ENCODE peak calls at places on chromosomes 16 and 17, in seven cellular contexts. One of them, this sample, is unnamed.

GRCh38 chr17:32519769-32520701 is 33.2 kb downstream of the CDK5R1 start:
- DNase-seq in left ventricle myocardium inferior: no peak
- DNase-seq in MM.1S: no peak
- DNase-seq in AG04450: no peak
- DNase-seq in effector memory CD4-positive, alpha-beta T cell: no peak
- DNase-seq in HepG2: peak; percentile 25
- DNase-seq in OCI-LY7: no peak
- DNase-seq in this sample: no peak

GRCh38 chr16:47778106-47778803 is 317.1 kb downstream of the PHKB start:
- DNase-seq in left ventricle myocardium inferior: no peak
- DNase-seq in MM.1S: no peak
- DNase-seq in AG04450: no peak
- DNase-seq in effector memory CD4-positive, alpha-beta T cell: no peak
- DNase-seq in HepG2: no peak
- DNase-seq in OCI-LY7: no peak
- DNase-seq in this sample: no peak

GRCh38 chr17:27526603-27527002 is 70.4 kb downstream of the KSR1 start:
- DNase-seq in left ventricle myocardium inferior: peak; percentile 41
- DNase-seq in MM.1S: no peak
- DNase-seq in AG04450: no peak
- DNase-seq in effector memory CD4-positive, alpha-beta T cell: no peak
- DNase-seq in HepG2: no peak
- DNase-seq in OCI-LY7: no peak
- DNase-seq in this sample: peak; percentile 24

GRCh38 chr16:66899310-66899944 is 19.1 kb downstream of the PDP2 start:
- DNase-seq in left ventricle myocardium inferior: no peak
- DNase-seq in MM.1S: no peak
- DNase-seq in AG04450: no peak
- DNase-seq in effector memory CD4-positive, alpha-beta T cell: no peak
- DNase-seq in HepG2: no peak
- DNase-seq in OCI-LY7: no peak
- DNase-seq in this sample: no peak

GRCh38 chr17:46764709-46765401 is 53.6 kb downstream of the WNT3 start:
- DNase-seq in left ventricle myocardium inferior: peak; percentile 78
- DNase-seq in MM.1S: no peak
- DNase-seq in AG04450: peak; percentile 27
- DNase-seq in effector memory CD4-positive, alpha-beta T cell: no peak
- DNase-seq in HepG2: no peak
- DNase-seq in OCI-LY7: no peak
- DNase-seq in this sample: peak; percentile 50

GRCh38 chr16:63938661-63939060 is 1183.2 kb downstream of the CDH11 start:
- DNase-seq in left ventricle myocardium inferior: no peak
- DNase-seq in MM.1S: no peak
- DNase-seq in AG04450: no peak
- DNase-seq in effector memory CD4-positive, alpha-beta T cell: no peak
- DNase-seq in HepG2: no peak
- DNase-seq in OCI-LY7: no peak
- DNase-seq in this sample: no peak

GRCh38 chr17:31216053-31216751 is 80.8 kb downstream of the OMG start:
- DNase-seq in left ventricle myocardium inferior: no peak
- DNase-seq in MM.1S: peak; percentile 69
- DNase-seq in AG04450: peak; percentile 59
- DNase-seq in effector memory CD4-positive, alpha-beta T cell: no peak
- DNase-seq in HepG2: peak; percentile 12
- DNase-seq in OCI-LY7: peak; percentile 72
- DNase-seq in this sample: no peak

GRCh38 chr17:60106377-60107059 is 27.8 kb upstream of the HEATR6 start:
- DNase-seq in left ventricle myocardium inferior: no peak
- DNase-seq in MM.1S: no peak
- DNase-seq in AG04450: no peak
- DNase-seq in effector memory CD4-positive, alpha-beta T cell: no peak
- DNase-seq in HepG2: no peak
- DNase-seq in OCI-LY7: no peak
- DNase-seq in this sample: no peak

GRCh38 chr16:50315346-50315997 is 49.1 kb downstream of the ADCY7 start:
- DNase-seq in left ventricle myocardium inferior: no peak
- DNase-seq in MM.1S: no peak
- DNase-seq in AG04450: no peak
- DNase-seq in effector memory CD4-positive, alpha-beta T cell: no peak
- DNase-seq in HepG2: no peak
- DNase-seq in OCI-LY7: no peak
- DNase-seq in this sample: no peak

GRCh38 chr17:29124135-29124930 is 55.9 kb downstream of the MYO18A start:
- DNase-seq in left ventricle myocardium inferior: no peak
- DNase-seq in MM.1S: peak; percentile 62
- DNase-seq in AG04450: no peak
- DNase-seq in effector memory CD4-positive, alpha-beta T cell: no peak
- DNase-seq in HepG2: peak; percentile 71
- DNase-seq in OCI-LY7: peak; percentile 71
- DNase-seq in this sample: peak; percentile 37

GRCh38 chr16:3193221-3194212 is 5.5 kb downstream of the OR1F1 start:
- DNase-seq in left ventricle myocardium inferior: no peak
- DNase-seq in MM.1S: no peak
- DNase-seq in AG04450: no peak
- DNase-seq in effector memory CD4-positive, alpha-beta T cell: no peak
- DNase-seq in HepG2: peak; percentile 59
- DNase-seq in OCI-LY7: no peak
- DNase-seq in this sample: no peak

GRCh38 chr17:26792486-26792885 is 501.4 kb upstream of the WSB1 start:
- DNase-seq in left ventricle myocardium inferior: no peak
- DNase-seq in MM.1S: no peak
- DNase-seq in AG04450: no peak
- DNase-seq in effector memory CD4-positive, alpha-beta T cell: no peak
- DNase-seq in HepG2: no peak
- DNase-seq in OCI-LY7: no peak
- DNase-seq in this sample: no peak

GRCh38 chr16:84537431-84538151 is 33.1 kb upstream of the MEAK7 start:
- DNase-seq in left ventricle myocardium inferior: no peak
- DNase-seq in MM.1S: no peak
- DNase-seq in AG04450: no peak
- DNase-seq in effector memory CD4-positive, alpha-beta T cell: no peak
- DNase-seq in HepG2: no peak
- DNase-seq in OCI-LY7: no peak
- DNase-seq in this sample: no peak

GRCh38 chr17:18004345-18004744 is 31.7 kb downstream of the DRC3 start:
- DNase-seq in left ventricle myocardium inferior: no peak
- DNase-seq in MM.1S: no peak
- DNase-seq in AG04450: no peak
- DNase-seq in effector memory CD4-positive, alpha-beta T cell: no peak
- DNase-seq in HepG2: no peak
- DNase-seq in OCI-LY7: no peak
- DNase-seq in this sample: no peak

GRCh38 chr17:64736804-64737492 is 74.8 kb upstream of the SMURF2 start:
- DNase-seq in left ventricle myocardium inferior: no peak
- DNase-seq in MM.1S: peak; percentile 57
- DNase-seq in AG04450: peak; percentile 21
- DNase-seq in effector memory CD4-positive, alpha-beta T cell: peak; percentile 9
- DNase-seq in HepG2: peak; percentile 51
- DNase-seq in OCI-LY7: peak; percentile 38
- DNase-seq in this sample: no peak

GRCh38 chr17:3754458-3755334 is 31.0 kb downstream of the HASPIN start:
- DNase-seq in left ventricle myocardium inferior: no peak
- DNase-seq in MM.1S: peak; percentile 30
- DNase-seq in AG04450: no peak
- DNase-seq in effector memory CD4-positive, alpha-beta T cell: peak; percentile 81
- DNase-seq in HepG2: no peak
- DNase-seq in OCI-LY7: no peak
- DNase-seq in this sample: no peak

GRCh38 chr17:12514596-12514995 is 151.1 kb upstream of the MYOCD start:
- DNase-seq in left ventricle myocardium inferior: no peak
- DNase-seq in MM.1S: no peak
- DNase-seq in AG04450: no peak
- DNase-seq in effector memory CD4-positive, alpha-beta T cell: no peak
- DNase-seq in HepG2: no peak
- DNase-seq in OCI-LY7: no peak
- DNase-seq in this sample: no peak

GRCh38 chr17:12512712-12513355 is 152.9 kb upstream of the MYOCD start:
- DNase-seq in left ventricle myocardium inferior: no peak
- DNase-seq in MM.1S: no peak
- DNase-seq in AG04450: no peak
- DNase-seq in effector memory CD4-positive, alpha-beta T cell: no peak
- DNase-seq in HepG2: no peak
- DNase-seq in OCI-LY7: no peak
- DNase-seq in this sample: no peak

GRCh38 chr17:12509836-12510235 is 155.9 kb upstream of the MYOCD start:
- DNase-seq in left ventricle myocardium inferior: no peak
- DNase-seq in MM.1S: no peak
- DNase-seq in AG04450: no peak
- DNase-seq in effector memory CD4-positive, alpha-beta T cell: no peak
- DNase-seq in HepG2: no peak
- DNase-seq in OCI-LY7: no peak
- DNase-seq in this sample: no peak

GRCh38 chr17:12507046-12507445 is 158.6 kb upstream of the MYOCD start:
- DNase-seq in left ventricle myocardium inferior: no peak
- DNase-seq in MM.1S: no peak
- DNase-seq in AG04450: no peak
- DNase-seq in effector memory CD4-positive, alpha-beta T cell: no peak
- DNase-seq in HepG2: no peak
- DNase-seq in OCI-LY7: no peak
- DNase-seq in this sample: no peak

GRCh38 chr17:12510535-12510934 is 155.2 kb upstream of the MYOCD start:
- DNase-seq in left ventricle myocardium inferior: no peak
- DNase-seq in MM.1S: no peak
- DNase-seq in AG04450: peak; percentile 23
- DNase-seq in effector memory CD4-positive, alpha-beta T cell: no peak
- DNase-seq in HepG2: no peak
- DNase-seq in OCI-LY7: no peak
- DNase-seq in this sample: no peak
- H3K27ac ChIP-seq in left ventricle myocardium inferior: no peak overlapping the region
- H3K27ac ChIP-seq in MM.1S: no peak overlapping the region
- H3K27ac ChIP-seq in AG04450: peak overlapping the region; percentile 47
- H3K27ac ChIP-seq in effector memory CD4-positive, alpha-beta T cell: no peak overlapping the region
- H3K27ac ChIP-seq in HepG2: no peak overlapping the region
- H3K27ac ChIP-seq in OCI-LY7: no peak overlapping the region
- H3K27ac ChIP-seq in this sample: no peak overlapping the region

GRCh38 chr17:78358538-78359215 is 1.2 kb downstream of the SOCS3 start:
- DNase-seq in left ventricle myocardium inferior: no peak
- DNase-seq in MM.1S: no peak
- DNase-seq in AG04450: no peak
- DNase-seq in effector memory CD4-positive, alpha-beta T cell: no peak
- DNase-seq in HepG2: no peak
- DNase-seq in OCI-LY7: no peak
- DNase-seq in this sample: no peak

GRCh38 chr17:78357687-78358537 is 2.0 kb downstream of the SOCS3 start:
- DNase-seq in left ventricle myocardium inferior: no peak
- DNase-seq in MM.1S: no peak
- DNase-seq in AG04450: no peak
- DNase-seq in effector memory CD4-positive, alpha-beta T cell: no peak
- DNase-seq in HepG2: no peak
- DNase-seq in OCI-LY7: no peak
- DNase-seq in this sample: no peak

GRCh38 chr17:78355701-78356100 is 4.2 kb downstream of the SOCS3 start:
- DNase-seq in left ventricle myocardium inferior: no peak
- DNase-seq in MM.1S: no peak
- DNase-seq in AG04450: no peak
- DNase-seq in effector memory CD4-positive, alpha-beta T cell: no peak
- DNase-seq in HepG2: no peak
- DNase-seq in OCI-LY7: no peak
- DNase-seq in this sample: no peak

GRCh38 chr17:78356163-78356713 is 3.6 kb downstream of the SOCS3 start:
- DNase-seq in left ventricle myocardium inferior: no peak
- DNase-seq in MM.1S: peak; percentile 97
- DNase-seq in AG04450: peak; percentile 78
- DNase-seq in effector memory CD4-positive, alpha-beta T cell: peak; percentile 87
- DNase-seq in HepG2: no peak
- DNase-seq in OCI-LY7: peak; percentile 92
- DNase-seq in this sample: no peak

GRCh38 chr17:78357177-78357586 is 2.7 kb downstream of the SOCS3 start:
- DNase-seq in left ventricle myocardium inferior: peak; percentile 58
- DNase-seq in MM.1S: no peak
- DNase-seq in AG04450: no peak
- DNase-seq in effector memory CD4-positive, alpha-beta T cell: no peak
- DNase-seq in HepG2: no peak
- DNase-seq in OCI-LY7: no peak
- DNase-seq in this sample: peak; percentile 36
- H3K27ac ChIP-seq in left ventricle myocardium inferior: peak overlapping the region; percentile 97
- H3K27ac ChIP-seq in MM.1S: peak overlapping the region; percentile 42
- H3K27ac ChIP-seq in AG04450: peak overlapping the region; percentile 61
- H3K27ac ChIP-seq in effector memory CD4-positive, alpha-beta T cell: peak overlapping the region; percentile 93
- H3K27ac ChIP-seq in HepG2: no peak overlapping the region
- H3K27ac ChIP-seq in OCI-LY7: no peak overlapping the region
- H3K27ac ChIP-seq in this sample: peak overlapping the region; percentile 38

DNA sequence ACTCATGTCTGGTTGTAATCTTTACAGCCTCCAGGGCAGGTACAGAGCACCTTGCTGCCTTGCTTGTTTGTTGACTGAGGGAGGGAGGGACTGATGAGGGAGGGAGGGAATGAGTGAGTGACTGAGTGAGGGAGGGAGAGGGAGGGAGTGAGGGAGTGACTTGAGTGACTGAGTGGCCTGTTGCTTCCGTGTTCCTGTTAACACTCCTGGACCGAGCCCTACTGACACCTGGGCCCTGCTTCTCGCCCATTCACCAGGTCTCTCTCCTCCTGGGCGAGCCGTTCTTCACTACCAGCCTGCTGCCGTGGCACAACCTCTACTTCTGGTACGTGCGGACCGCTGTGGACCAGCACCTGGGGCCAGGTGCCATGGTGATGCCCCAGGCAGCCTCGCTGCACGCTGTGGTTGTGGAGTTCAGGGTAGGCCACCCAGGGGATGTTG is 41.2 kb downstream of the PRMT7 start:
- DNase-seq in left ventricle myocardium inferior: no peak
- DNase-seq in MM.1S: no peak
- DNase-seq in AG04450: no peak
- DNase-seq in effector memory CD4-positive, alpha-beta T cell: no peak
- DNase-seq in HepG2: no peak
- DNase-seq in OCI-LY7: no peak
- DNase-seq in this sample: no peak
- H3K27ac ChIP-seq in left ventricle myocardium inferior: no peak overlapping the region
- H3K27ac ChIP-seq in MM.1S: no peak overlapping the region
- H3K27ac ChIP-seq in AG04450: no peak overlapping the region
- H3K27ac ChIP-seq in effector memory CD4-positive, alpha-beta T cell: no peak overlapping the region
- H3K27ac ChIP-seq in HepG2: no peak overlapping the region
- H3K27ac ChIP-seq in OCI-LY7: no peak overlapping the region
- H3K27ac ChIP-seq in this sample: no peak overlapping the region

GRCh38 chr17:82767041-82767754 is 15.3 kb downstream of the TBCD start:
- DNase-seq in left ventricle myocardium inferior: no peak
- DNase-seq in MM.1S: no peak
- DNase-seq in AG04450: no peak
- DNase-seq in effector memory CD4-positive, alpha-beta T cell: no peak
- DNase-seq in HepG2: peak; percentile 49
- DNase-seq in OCI-LY7: peak; percentile 73
- DNase-seq in this sample: peak; percentile 29
- H3K27ac ChIP-seq in left ventricle myocardium inferior: no peak overlapping the region
- H3K27ac ChIP-seq in MM.1S: no peak overlapping the region
- H3K27ac ChIP-seq in AG04450: no peak overlapping the region
- H3K27ac ChIP-seq in effector memory CD4-positive, alpha-beta T cell: no peak overlapping the region
- H3K27ac ChIP-seq in HepG2: no peak overlapping the region
- H3K27ac ChIP-seq in OCI-LY7: no peak overlapping the region
- H3K27ac ChIP-seq in this sample: peak overlapping the region; percentile 1

DNA sequence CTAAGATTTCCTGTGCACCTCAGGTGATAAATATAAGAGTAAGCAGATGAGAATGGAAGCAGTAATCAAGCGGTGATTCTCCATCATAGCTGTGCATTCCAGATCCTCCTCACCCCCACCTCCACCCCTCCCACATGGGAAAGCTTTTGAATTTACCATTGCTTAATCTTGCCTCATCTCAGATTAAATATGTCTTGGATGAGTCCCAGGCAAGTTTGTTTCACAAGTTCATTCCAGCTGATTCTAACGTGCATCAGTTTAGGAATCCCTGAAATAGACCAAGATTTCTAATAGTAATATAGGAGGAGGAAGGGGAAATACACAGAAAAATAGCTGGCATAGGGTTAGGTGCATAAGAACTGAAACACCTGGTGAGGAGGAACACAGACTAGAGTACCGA is 396.2 kb upstream of the KIF2B start:
- DNase-seq in left ventricle myocardium inferior: no peak
- DNase-seq in MM.1S: no peak
- DNase-seq in AG04450: no peak
- DNase-seq in effector memory CD4-positive, alpha-beta T cell: no peak
- DNase-seq in HepG2: no peak
- DNase-seq in OCI-LY7: no peak
- DNase-seq in this sample: no peak
- H3K27ac ChIP-seq in left ventricle myocardium inferior: no peak overlapping the region
- H3K27ac ChIP-seq in MM.1S: no peak overlapping the region
- H3K27ac ChIP-seq in AG04450: no peak overlapping the region
- H3K27ac ChIP-seq in effector memory CD4-positive, alpha-beta T cell: no peak overlapping the region
- H3K27ac ChIP-seq in HepG2: no peak overlapping the region
- H3K27ac ChIP-seq in OCI-LY7: no peak overlapping the region
- H3K27ac ChIP-seq in this sample: no peak overlapping the region

This sample was measured in substantia nigra.